ENCODE peak calls at places on chromosomes 13 and 19, in five cellular contexts. One of them, this sample, is unnamed.

GRCh38 chr13:32650705-32651311 is 64.6 kb downstream of the PDS5B start:
- DNase-seq in left lung: no peak
- DNase-seq in fibroblast of pulmonary artery: peak; percentile 84
- DNase-seq in cardiac fibroblast: peak; percentile 81
- DNase-seq in aorta: no peak
- DNase-seq in this sample: peak; percentile 82

GRCh38 chr19:10124429-10124828 is 4.7 kb upstream of the EIF3G start:
- DNase-seq in left lung: no peak
- DNase-seq in fibroblast of pulmonary artery: no peak
- DNase-seq in cardiac fibroblast: no peak
- DNase-seq in aorta: no peak
- DNase-seq in this sample: no peak

GRCh38 chr13:45479661-45480060 is 14.9 kb downstream of the COG3 start:
- DNase-seq in left lung: no peak
- DNase-seq in fibroblast of pulmonary artery: no peak
- DNase-seq in cardiac fibroblast: no peak
- DNase-seq in aorta: no peak
- DNase-seq in this sample: no peak

GRCh38 chr19:9945319-9945966 is 9.1 kb upstream of the OLFM2 start:
- DNase-seq in left lung: no peak
- DNase-seq in fibroblast of pulmonary artery: peak; percentile 98
- DNase-seq in cardiac fibroblast: peak; percentile 99
- DNase-seq in aorta: peak; percentile 93
- DNase-seq in this sample: no peak

GRCh38 chr13:27643334-27644158 is 21.9 kb downstream of the POLR1D start:
- DNase-seq in left lung: no peak
- DNase-seq in fibroblast of pulmonary artery: no peak
- DNase-seq in cardiac fibroblast: no peak
- DNase-seq in aorta: no peak
- DNase-seq in this sample: no peak

GRCh38 chr13:49292742-49293498 is 45.2 kb downstream of the CDADC1 start:
- DNase-seq in left lung: no peak
- DNase-seq in fibroblast of pulmonary artery: peak; percentile 92
- DNase-seq in cardiac fibroblast: peak; percentile 89
- DNase-seq in aorta: peak; percentile 81
- DNase-seq in this sample: no peak

GRCh38 chr13:66778461-66778860 is 451.7 kb downstream of the PCDH9 start:
- DNase-seq in left lung: no peak
- DNase-seq in fibroblast of pulmonary artery: peak; percentile 45
- DNase-seq in cardiac fibroblast: peak; percentile 23
- DNase-seq in aorta: no peak
- DNase-seq in this sample: no peak

GRCh38 chr19:12723383-12723642 is 419 bp downstream of the TNPO2 start:
- DNase-seq in left lung: no peak
- DNase-seq in fibroblast of pulmonary artery: no peak
- DNase-seq in cardiac fibroblast: peak; percentile 35
- DNase-seq in aorta: no peak
- DNase-seq in this sample: peak; percentile 21

GRCh38 chr19:35596366-35596999 is 10.5 kb downstream of the PMIS2 start:
- DNase-seq in left lung: no peak
- DNase-seq in fibroblast of pulmonary artery: peak; percentile 14
- DNase-seq in cardiac fibroblast: peak; percentile 33
- DNase-seq in aorta: no peak
- DNase-seq in this sample: no peak

GRCh38 chr19:50480281-50481111 is 3.8 kb upstream of the GARIN5A start:
- DNase-seq in left lung: peak; percentile 71
- DNase-seq in fibroblast of pulmonary artery: no peak
- DNase-seq in cardiac fibroblast: no peak
- DNase-seq in aorta: no peak
- DNase-seq in this sample: no peak

GRCh38 chr13:39226359-39226758 is 188.1 kb downstream of the NHLRC3 start:
- DNase-seq in left lung: no peak
- DNase-seq in fibroblast of pulmonary artery: no peak
- DNase-seq in cardiac fibroblast: no peak
- DNase-seq in aorta: no peak
- DNase-seq in this sample: no peak

GRCh38 chr13:33893559-33893958 is 75.6 kb downstream of the RFC3 start:
- DNase-seq in left lung: no peak
- DNase-seq in fibroblast of pulmonary artery: no peak
- DNase-seq in cardiac fibroblast: no peak
- DNase-seq in aorta: no peak
- DNase-seq in this sample: no peak

GRCh38 chr19:7492142-7493055 is 3.6 kb upstream of the PEX11G start:
- DNase-seq in left lung: no peak
- DNase-seq in fibroblast of pulmonary artery: peak; percentile 82
- DNase-seq in cardiac fibroblast: peak; percentile 84
- DNase-seq in aorta: no peak
- DNase-seq in this sample: no peak

GRCh38 chr13:76289558-76289957 is 596.6 kb downstream of the KCTD12 start:
- DNase-seq in left lung: no peak
- DNase-seq in fibroblast of pulmonary artery: no peak
- DNase-seq in cardiac fibroblast: no peak
- DNase-seq in aorta: no peak
- DNase-seq in this sample: no peak

GRCh38 chr13:62014299-62014698 is 598.6 kb upstream of the PCDH20 start:
- DNase-seq in left lung: no peak
- DNase-seq in fibroblast of pulmonary artery: peak; percentile 23
- DNase-seq in cardiac fibroblast: peak; percentile 1
- DNase-seq in aorta: no peak
- DNase-seq in this sample: no peak

GRCh38 chr13:26184791-26185250 is 37.3 kb downstream of the RNF6 start:
- DNase-seq in left lung: no peak
- DNase-seq in fibroblast of pulmonary artery: peak; percentile 81
- DNase-seq in cardiac fibroblast: peak; percentile 84
- DNase-seq in aorta: peak; percentile 69
- DNase-seq in this sample: peak; percentile 77

GRCh38 chr19:14059093-14059480 is 2.8 kb downstream of the PALM3 start:
- DNase-seq in left lung: no peak
- DNase-seq in fibroblast of pulmonary artery: no peak
- DNase-seq in cardiac fibroblast: no peak
- DNase-seq in aorta: no peak
- DNase-seq in this sample: peak; percentile 35

GRCh38 chr13:19586904-19587634 is 25.7 kb upstream of the TPTE2 start:
- DNase-seq in left lung: peak; percentile 84
- DNase-seq in fibroblast of pulmonary artery: no peak
- DNase-seq in cardiac fibroblast: peak; percentile 7
- DNase-seq in aorta: peak; percentile 64
- DNase-seq in this sample: peak; percentile 94

GRCh38 chr13:98206946-98207345 is 29.9 kb upstream of the RNF113B start:
- DNase-seq in left lung: no peak
- DNase-seq in fibroblast of pulmonary artery: peak; percentile 78
- DNase-seq in cardiac fibroblast: peak; percentile 82
- DNase-seq in aorta: no peak
- DNase-seq in this sample: no peak

DNA sequence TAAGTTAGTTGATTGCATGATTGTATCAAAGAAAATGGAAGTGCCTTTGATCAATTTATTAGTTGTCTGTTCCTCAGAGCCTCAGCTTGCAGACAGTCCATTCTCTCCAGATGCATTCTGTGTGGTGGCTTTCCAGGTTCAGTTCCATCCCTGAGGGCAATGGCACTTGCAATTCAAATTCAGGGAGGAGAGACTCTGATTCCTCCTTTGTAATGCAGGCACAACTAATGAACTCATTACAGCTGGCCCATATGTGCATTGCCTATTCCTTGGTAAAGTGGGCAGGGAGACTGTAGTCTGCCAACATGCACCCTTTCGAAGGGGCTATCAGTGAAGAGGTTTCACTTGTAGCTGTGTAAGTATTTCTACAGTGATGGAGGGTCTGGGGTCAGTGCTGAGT is 401.5 kb downstream of the GPC6 start:
- DNase-seq in left lung: no peak
- DNase-seq in fibroblast of pulmonary artery: no peak
- DNase-seq in cardiac fibroblast: no peak
- DNase-seq in aorta: no peak
- DNase-seq in this sample: no peak
- H3K4me3 ChIP-seq in left lung: no peak overlapping the region
- H3K4me3 ChIP-seq in fibroblast of pulmonary artery: no peak overlapping the region
- H3K4me3 ChIP-seq in cardiac fibroblast: no peak overlapping the region
- H3K4me3 ChIP-seq in aorta: no peak overlapping the region
- H3K4me3 ChIP-seq in this sample: no peak overlapping the region

DNA sequence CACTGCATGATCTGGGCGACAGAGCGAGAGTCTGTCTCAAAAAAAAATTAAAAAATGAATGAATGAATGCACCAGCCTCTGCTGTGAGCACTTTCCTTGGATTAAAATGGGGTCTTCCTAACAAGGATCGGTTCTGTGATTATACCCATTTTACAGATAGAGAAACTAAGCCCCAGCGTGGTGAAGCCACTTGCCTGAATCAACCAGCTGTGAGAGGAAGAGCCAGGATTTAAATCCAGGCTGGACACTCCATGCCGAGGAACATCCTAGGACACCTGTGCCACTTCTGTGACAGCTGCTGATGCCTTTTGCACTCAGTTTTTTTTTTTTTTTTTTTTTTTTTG is 14.1 kb downstream of the TLE5 start:
- DNase-seq in left lung: no peak
- DNase-seq in fibroblast of pulmonary artery: no peak
- DNase-seq in cardiac fibroblast: no peak
- DNase-seq in aorta: no peak
- DNase-seq in this sample: no peak
- H3K4me3 ChIP-seq in left lung: no peak overlapping the region
- H3K4me3 ChIP-seq in fibroblast of pulmonary artery: no peak overlapping the region
- H3K4me3 ChIP-seq in cardiac fibroblast: no peak overlapping the region
- H3K4me3 ChIP-seq in aorta: no peak overlapping the region
- H3K4me3 ChIP-seq in this sample: peak overlapping the region; percentile 24

GRCh38 chr19:55645512-55645881 is 2.0 kb downstream of the ZNF581 start:
- DNase-seq in left lung: no peak
- DNase-seq in fibroblast of pulmonary artery: no peak
- DNase-seq in cardiac fibroblast: no peak
- DNase-seq in aorta: no peak
- DNase-seq in this sample: no peak
- H3K4me3 ChIP-seq in left lung: no peak overlapping the region
- H3K4me3 ChIP-seq in fibroblast of pulmonary artery: no peak overlapping the region
- H3K4me3 ChIP-seq in cardiac fibroblast: no peak overlapping the region
- H3K4me3 ChIP-seq in aorta: no peak overlapping the region
- H3K4me3 ChIP-seq in this sample: no peak overlapping the region

DNA sequence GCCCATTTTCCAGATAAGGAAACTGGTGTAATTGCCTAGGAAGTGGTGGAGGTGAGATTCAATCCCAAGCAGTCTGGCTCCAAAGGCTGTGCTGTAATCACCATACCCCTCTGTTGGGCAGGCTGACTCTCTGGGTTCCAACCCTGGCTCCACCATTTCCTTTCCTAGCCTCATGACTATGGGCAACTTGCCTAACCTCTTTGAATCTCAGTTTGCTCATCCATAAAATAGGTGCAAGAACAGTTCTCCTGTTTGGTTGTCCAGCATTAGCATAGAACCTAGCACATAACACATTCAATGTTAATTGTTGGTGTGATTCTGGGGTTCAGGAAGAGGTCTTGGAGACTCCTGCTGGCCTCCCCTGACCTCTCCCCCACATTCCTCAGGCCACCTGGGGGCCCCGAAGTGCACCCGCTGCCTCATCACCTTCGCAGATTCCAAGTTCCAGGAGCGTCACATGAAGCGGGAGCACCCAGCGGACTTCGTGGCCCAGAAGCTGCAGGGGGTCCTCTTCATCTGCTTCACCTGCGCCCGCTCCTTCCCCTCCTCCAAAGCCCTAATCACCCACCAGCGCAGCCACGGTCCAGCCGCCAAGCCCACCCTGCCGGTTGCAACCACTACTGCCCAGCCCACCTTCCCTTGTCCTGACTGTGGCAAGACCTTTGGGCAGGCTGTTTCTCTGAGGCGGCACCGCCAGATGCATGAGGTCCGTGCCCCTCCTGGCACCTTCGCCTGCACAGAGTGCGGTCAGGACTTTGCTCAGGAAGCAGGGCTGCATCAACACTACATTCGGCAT is 2.2 kb downstream of the ZNF576 start:
- DNase-seq in left lung: no peak
- DNase-seq in fibroblast of pulmonary artery: no peak
- DNase-seq in cardiac fibroblast: no peak
- DNase-seq in aorta: no peak
- DNase-seq in this sample: no peak
- H3K4me3 ChIP-seq in left lung: no peak overlapping the region
- H3K4me3 ChIP-seq in fibroblast of pulmonary artery: no peak overlapping the region
- H3K4me3 ChIP-seq in cardiac fibroblast: no peak overlapping the region
- H3K4me3 ChIP-seq in aorta: no peak overlapping the region
- H3K4me3 ChIP-seq in this sample: no peak overlapping the region

GRCh38 chr13:110702089-110702488 is 3.8 kb downstream of the CARS2 start:
- DNase-seq in left lung: no peak
- DNase-seq in fibroblast of pulmonary artery: no peak
- DNase-seq in cardiac fibroblast: no peak
- DNase-seq in aorta: no peak
- DNase-seq in this sample: no peak

GRCh38 chr13:110706570-110707378 is 858 bp upstream of the CARS2 start:
- DNase-seq in left lung: no peak
- DNase-seq in fibroblast of pulmonary artery: no peak
- DNase-seq in cardiac fibroblast: no peak
- DNase-seq in aorta: no peak
- DNase-seq in this sample: no peak

GRCh38 chr13:110702591-110703526 is 3.1 kb downstream of the CARS2 start:
- DNase-seq in left lung: no peak
- DNase-seq in fibroblast of pulmonary artery: peak; percentile 14
- DNase-seq in cardiac fibroblast: peak; percentile 17
- DNase-seq in aorta: no peak
- DNase-seq in this sample: no peak

GRCh38 chr13:110705356-110705825 is 525 bp downstream of the CARS2 start:
- DNase-seq in left lung: no peak
- DNase-seq in fibroblast of pulmonary artery: no peak
- DNase-seq in cardiac fibroblast: peak; percentile 20
- DNase-seq in aorta: no peak
- DNase-seq in this sample: no peak

DNA sequence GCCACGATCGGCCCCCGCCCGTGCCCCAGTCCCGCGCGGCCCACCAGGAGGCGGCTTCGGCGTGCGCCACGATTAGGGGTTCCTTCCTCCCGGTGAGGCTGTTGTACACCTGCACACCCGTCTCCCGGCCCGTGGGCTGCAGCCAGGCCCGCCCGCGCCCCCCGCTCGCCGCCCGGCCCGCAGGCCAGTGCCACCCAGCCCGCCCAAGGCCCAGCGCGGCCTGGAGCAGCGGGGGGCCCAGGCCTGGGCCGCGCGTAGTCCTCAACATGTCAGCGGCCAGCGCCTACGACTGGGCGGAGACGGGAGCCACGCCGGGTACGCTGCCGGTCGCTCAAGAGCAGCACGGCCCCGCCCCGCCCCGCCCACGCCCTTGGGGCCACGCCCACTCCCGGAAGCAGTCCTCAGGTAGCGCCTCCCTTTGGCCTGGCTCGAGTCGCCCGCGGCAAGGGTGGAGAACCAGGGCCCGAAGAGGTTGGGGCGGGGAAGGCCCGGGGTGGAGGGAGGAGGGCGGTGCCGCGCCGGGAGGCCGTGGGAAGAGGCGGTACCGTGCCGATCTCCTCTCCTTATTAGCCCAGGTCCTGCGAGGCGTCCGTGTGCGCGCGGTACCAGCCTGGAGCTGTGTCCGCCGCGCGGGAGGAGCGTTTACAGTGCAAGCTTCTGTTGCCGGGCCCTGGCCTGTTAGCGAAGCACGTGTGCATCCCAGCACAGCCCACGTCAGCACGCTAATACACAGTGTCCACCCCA is at the start of gene CARS2:
- DNase-seq in left lung: peak; percentile 100
- DNase-seq in fibroblast of pulmonary artery: peak; percentile 97
- DNase-seq in cardiac fibroblast: peak; percentile 96
- DNase-seq in aorta: peak; percentile 97
- DNase-seq in this sample: peak; percentile 86
- H3K4me3 ChIP-seq in left lung: peak within 1 kb of the TSS; percentile 62
- H3K4me3 ChIP-seq in fibroblast of pulmonary artery: peak within 1 kb of the TSS; percentile 74
- H3K4me3 ChIP-seq in cardiac fibroblast: peak within 1 kb of the TSS; percentile 64
- H3K4me3 ChIP-seq in aorta: peak within 1 kb of the TSS; percentile 52
- H3K4me3 ChIP-seq in this sample: peak within 1 kb of the TSS; percentile 82

GRCh38 chr19:23304238-23304637 is 54.0 kb upstream of the ZNF724 start:
- DNase-seq in left lung: no peak
- DNase-seq in fibroblast of pulmonary artery: no peak
- DNase-seq in cardiac fibroblast: no peak
- DNase-seq in aorta: no peak
- DNase-seq in this sample: no peak
- H3K4me3 ChIP-seq in left lung: no peak overlapping the region
- H3K4me3 ChIP-seq in fibroblast of pulmonary artery: no peak overlapping the region
- H3K4me3 ChIP-seq in cardiac fibroblast: no peak overlapping the region
- H3K4me3 ChIP-seq in aorta: no peak overlapping the region
- H3K4me3 ChIP-seq in this sample: no peak overlapping the region